ENCODE peak calls at places on chromosomes 12 and 14, in nine cellular contexts. M is GM23248, T is PC-3, W is mammary epithelial cell, A is tibial artery, D is gastrocnemius medialis, C is uterus, Q is heart left ventricle, P is heart right ventricle. S is an unnamed sample. For H3K27me3 and H3K36me3, the result is how much of the 10 kb centered on the place peaks cover.

GRCh38 chr12:49511410-49511809 is 27.4 kb upstream of the KCNH3 start:
- DNase-seq in W (peak), Q (no peak), P (no peak), C (no peak), D (no peak), A (no peak), M (no peak), T (no peak), S (no peak)

GRCh38 chr12:86389949-86390348 is 133.8 kb upstream of the MGAT4C start:
- DNase-seq in P (no peak), W (peak), T (peak), D (no peak), M (no peak), C (no peak), A (no peak), Q (no peak), S (no peak)

GRCh38 chr14:95044463-95045254 is 112.7 kb downstream of the DICER1 start:
- DNase-seq in P (no peak), T (no peak), M (no peak), W (no peak), Q (no peak), A (no peak), D (no peak), C (no peak), S (peak)

GRCh38 chr12:80490329-80490728 is 46.3 kb downstream of the PTPRQ start:
- DNase-seq in C (no peak), M (no peak), W (no peak), D (no peak), P (no peak), A (no peak), Q (no peak), T (no peak), S (no peak)

GRCh38 chr14:58918066-58918465 is 270.4 kb upstream of the DAAM1 start:
- DNase-seq in P (no peak), T (peak), Q (no peak), A (no peak), D (no peak), W (peak), M (peak), C (no peak), S (no peak)

GRCh38 chr12:114347861-114348260 is 58.1 kb downstream of the TBX5 start:
- DNase-seq in Q (no peak), P (no peak), T (no peak), D (no peak), W (no peak), A (no peak), M (no peak), C (no peak), S (no peak)

GRCh38 chr12:91040356-91040755 is 17.5 kb downstream of the KERA start:
- DNase-seq in C (no peak), D (no peak), T (no peak), A (no peak), P (no peak), M (peak), W (no peak), Q (no peak), S (no peak)

GRCh38 chr12:109844983-109845841 is 12.0 kb upstream of the TRPV4 start:
- DNase-seq in C (peak), T (peak), W (peak), A (peak), M (peak), D (peak), P (peak), Q (peak), S (peak)

GRCh38 chr12:94753071-94753779 is 102.9 kb upstream of the TMCC3 start:
- DNase-seq in A (no peak), P (no peak), D (no peak), Q (no peak), T (no peak), W (peak), M (peak), C (peak), S (no peak)
- H3K27me3 ChIP-seq in A (under half), P (under half), D (under half), Q (under half), T (under half), W (under half), M (under half), C (under half), S (under half)

DNA sequence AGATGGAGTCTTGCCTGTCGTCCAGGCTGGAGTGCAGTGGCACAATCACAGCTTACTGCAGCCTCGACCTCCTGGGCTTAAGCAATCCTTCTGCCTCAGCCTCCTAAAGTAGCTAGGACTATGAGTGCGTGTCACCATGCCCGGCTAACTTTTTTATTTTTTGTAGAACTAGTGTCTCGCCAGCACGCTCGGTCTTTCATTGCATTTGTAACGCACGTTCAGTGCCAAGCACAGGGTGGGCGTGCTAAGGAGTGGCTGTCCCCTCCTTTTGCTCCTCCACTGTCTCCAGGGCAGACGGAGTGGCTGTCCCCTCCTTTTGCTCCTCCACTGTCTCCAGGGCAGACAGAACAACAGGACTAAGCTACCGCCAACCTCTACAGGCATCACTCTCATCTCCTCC is 60.3 kb downstream of the CCDC88C start:
- DNase-seq in D (no peak), T (no peak), W (no peak), Q (no peak), P (no peak), C (no peak), A (no peak), M (no peak), S (no peak)
- H3K36me3 ChIP-seq in D (under half), T (under half), W (under half), Q (under half), P (under half), C (under half), A (under half), M (under half), S (under half)

DNA sequence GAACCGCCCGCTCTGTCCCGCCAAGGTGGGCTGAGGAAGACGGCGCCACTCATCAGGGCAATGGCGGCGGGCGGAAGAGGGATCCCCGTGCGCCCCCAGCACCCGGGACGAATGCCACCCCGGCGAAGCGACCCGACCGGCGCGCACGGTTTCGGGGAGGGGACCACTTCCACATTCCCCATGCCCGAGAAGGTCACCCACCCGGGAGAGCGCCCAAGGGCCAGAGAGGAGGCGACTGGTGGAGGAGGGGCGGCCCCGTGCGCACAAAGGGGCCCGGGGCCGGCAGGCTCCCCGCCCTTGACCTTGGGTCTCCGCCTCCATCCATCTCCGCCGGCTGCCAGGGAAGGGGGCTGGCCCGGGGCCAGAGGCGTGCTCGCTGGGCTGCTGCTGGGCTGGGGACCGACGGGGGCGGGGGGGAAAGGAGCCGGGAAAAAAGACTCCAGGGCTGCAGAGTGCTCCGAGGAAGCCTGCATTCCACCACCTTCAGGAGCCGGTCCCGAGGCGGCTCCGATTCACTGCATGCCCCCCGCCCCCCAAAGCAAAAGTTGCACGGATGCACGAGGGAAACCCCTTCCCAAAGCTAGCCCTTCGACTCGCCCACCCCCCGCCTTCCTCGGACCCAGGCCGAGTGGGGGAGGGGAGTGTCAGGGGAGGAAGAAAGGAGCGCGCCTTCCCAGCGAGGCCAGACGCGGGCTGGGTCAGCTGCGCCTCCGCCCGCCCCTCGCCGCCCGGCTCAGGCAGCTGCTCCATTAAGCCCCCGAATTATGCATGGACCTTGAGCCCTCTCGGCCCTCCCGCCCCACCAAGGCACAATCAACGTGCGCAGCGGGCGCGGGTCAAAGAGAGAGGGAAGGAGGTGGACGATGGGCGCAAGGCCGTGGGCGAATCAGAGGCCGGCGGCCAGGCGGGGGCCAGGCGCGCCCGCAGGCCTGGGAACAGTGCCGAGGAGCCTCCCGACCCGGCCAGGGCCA is 26.2 kb downstream of the BCL11B start:
- DNase-seq in D (no peak), T (no peak), P (no peak), C (no peak), W (no peak), M (no peak), A (no peak), Q (no peak), S (peak)
- H3K4me3 ChIP-seq in D (no peak), T (no peak), P (no peak), C (no peak), W (no peak), M (no peak), A (no peak), Q (no peak), S (peak)

DNA sequence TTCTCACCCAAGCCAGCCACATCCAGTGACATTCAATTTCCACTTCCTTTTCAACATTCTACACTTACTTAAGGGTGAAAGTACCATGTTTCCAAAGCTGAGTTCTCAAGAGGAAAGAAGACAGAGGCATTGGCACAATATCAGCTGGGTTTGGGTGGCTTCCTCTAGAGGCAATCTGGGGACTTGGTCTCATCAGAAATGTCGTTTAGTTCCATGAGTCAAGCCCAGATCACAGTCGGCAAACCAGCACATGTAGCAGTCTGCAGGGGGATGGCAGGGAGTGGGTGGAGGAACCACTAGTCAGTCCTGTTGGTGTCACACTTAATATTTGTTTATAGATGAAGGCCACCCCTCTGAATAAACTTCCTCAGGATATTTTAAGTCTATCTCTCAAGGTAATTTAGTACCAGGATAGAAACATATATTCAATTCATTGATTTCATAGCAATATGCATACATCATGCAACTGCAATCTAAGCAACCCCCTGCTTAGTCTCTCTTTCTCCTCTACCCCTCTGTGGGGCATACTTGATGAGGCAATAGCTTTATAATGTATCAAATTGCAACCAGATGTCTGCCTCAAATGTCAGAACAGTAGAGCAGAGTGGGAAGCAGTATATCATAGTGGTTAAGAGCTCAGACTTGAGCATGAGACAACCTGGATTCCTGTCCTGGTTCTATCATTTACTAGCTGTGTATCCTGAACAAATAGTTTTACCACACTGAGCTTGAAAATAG is 3.0 kb downstream of the SRRM4 start:
- DNase-seq in T (no peak), W (no peak), Q (no peak), A (no peak), C (no peak), D (no peak), M (no peak), P (no peak), S (no peak)
- H3K27me3 ChIP-seq in T (under half), W (under half), Q (under half), A (under half), C (under half), D (half or more), M (under half), P (half or more), S (under half)

GRCh38 chr12:57162541-57163125 is 15.2 kb upstream of the LRP1-AS start:
- DNase-seq in T (no peak), M (no peak), W (no peak), D (no peak), A (no peak), P (no peak), C (no peak), Q (no peak), S (no peak)
- H3K36me3 ChIP-seq in T (under half), M (half or more), W (under half), D (under half), A (half or more), P (half or more), C (under half), Q (half or more), S (half or more)